ENCODE peak calls at places on chromosomes 16 and 17, in five cellular contexts. N is mucosa of descending colon; C is iPS DF 6.9; T is CD8-positive, alpha-beta memory T cell; G is neural progenitor cell. L is an unnamed sample.

GRCh38 chr17:35809855-35810461 is 674 bp downstream of the TAF15 start:
- DNase-seq in N (no peak), C (no peak), T (no peak), G (no peak), L (no peak)

GRCh38 chr17:62987136-62987535 is 21.1 kb downstream of the TANC2 start:
- DNase-seq in N (no peak), C (no peak), T (no peak), G (peak; percentile 15), L (no peak)

GRCh38 chr16:85963746-85964370 is 64.9 kb downstream of the IRF8 start:
- DNase-seq in N (no peak), C (no peak), T (no peak), G (no peak), L (no peak)

GRCh38 chr17:28193241-28193640 is 125.8 kb upstream of the TMEM97 start:
- DNase-seq in N (no peak), C (no peak), T (no peak), G (no peak), L (no peak)

GRCh38 chr16:85258616-85259015 is 146.3 kb upstream of the CIBAR2 start:
- DNase-seq in N (no peak), C (no peak), T (no peak), G (peak; percentile 60), L (no peak)

GRCh38 chr17:77281904-77282367 is 141.2 kb downstream of the SEC14L1 start:
- DNase-seq in N (peak; percentile 80), C (no peak), T (no peak), G (peak; percentile 60), L (no peak)

GRCh38 chr16:87474017-87474416 is 18.8 kb downstream of the ZCCHC14 start:
- DNase-seq in N (no peak), C (no peak), T (no peak), G (no peak), L (no peak)

GRCh38 chr16:57683599-57684545 is 10.7 kb upstream of the DRC7 start:
- DNase-seq in N (no peak), C (no peak), T (no peak), G (no peak), L (no peak)

GRCh38 chr17:43953746-43954145 is at the start of gene PYY:
- DNase-seq in N (peak; percentile 31), C (no peak), T (no peak), G (peak; percentile 38), L (no peak)

GRCh38 chr17:57528084-57528451 is 217.0 kb downstream of the CCDC182 start:
- DNase-seq in N (no peak), C (no peak), T (no peak), G (no peak), L (no peak)

GRCh38 chr17:31446195-31446967 is 54.9 kb downstream of the RAB11FIP4 start:
- DNase-seq in N (no peak), C (no peak), T (no peak), G (no peak), L (no peak)

GRCh38 chr16:76854234-76854633 is 336.8 kb upstream of the MON1B start:
- DNase-seq in N (no peak), C (no peak), T (no peak), G (no peak), L (no peak)

GRCh38 chr16:87661561-87661960 is 59.3 kb downstream of the JPH3 start:
- DNase-seq in N (no peak), C (peak; percentile 29), T (no peak), G (peak; percentile 83), L (peak; percentile 89)

GRCh38 chr17:47204722-47205418 is 4.3 kb upstream of the MYL4 start:
- DNase-seq in N (no peak), C (no peak), T (peak; percentile 43), G (no peak), L (no peak)

GRCh38 chr17:3039748-3040147 is 23.7 kb downstream of the OR1D5 start:
- DNase-seq in N (no peak), C (no peak), T (no peak), G (no peak), L (no peak)

GRCh38 chr17:56096026-56096807 is 57.1 kb upstream of the ANKFN1 start:
- DNase-seq in N (no peak), C (no peak), T (no peak), G (no peak), L (no peak)

GRCh38 chr16:70767377-70768204 is 33.4 kb downstream of the VAC14 start:
- DNase-seq in N (no peak), C (no peak), T (no peak), G (no peak), L (no peak)

GRCh38 chr17:36188891-36189306 is 7.7 kb downstream of the CCL3L1 start:
- DNase-seq in N (no peak), C (no peak), T (peak; percentile 72), G (no peak), L (peak; percentile 39)

GRCh38 chr17:73856585-73856984 is 212.3 kb upstream of the SDK2 start:
- DNase-seq in N (no peak), C (no peak), T (no peak), G (no peak), L (no peak)

GRCh38 chr17:82103588-82104451 is 5.8 kb upstream of the FASN start:
- DNase-seq in N (peak; percentile 76), C (no peak), T (no peak), G (peak; percentile 90), L (no peak)

GRCh38 chr17:10652984-10653680 is 4.0 kb downstream of the MYH3 start:
- DNase-seq in N (no peak), C (no peak), T (no peak), G (no peak), L (no peak)

GRCh38 chr16:11004351-11004750 is 60.0 kb downstream of the CLEC16A start:
- DNase-seq in N (no peak), C (no peak), T (no peak), G (no peak), L (no peak)

GRCh38 chr17:69711504-69711903 is 297.0 kb downstream of the MAP2K6 start:
- DNase-seq in N (no peak), C (no peak), T (no peak), G (no peak), L (no peak)

GRCh38 chr17:62760059-62760887 is 47.8 kb downstream of the MARCHF10 start:
- DNase-seq in N (no peak), C (no peak), T (no peak), G (no peak), L (no peak)

GRCh38 chr17:48241131-48241591 is 133.6 kb downstream of the SNX11 start:
- DNase-seq in N (no peak), C (no peak), T (no peak), G (no peak), L (no peak)

GRCh38 chr16:79172306-79172705 is 428.2 kb downstream of the MAF start:
- DNase-seq in N (no peak), C (no peak), T (no peak), G (no peak), L (no peak)

GRCh38 chr17:71260366-71260765 is 860.5 kb upstream of the SOX9 start:
- DNase-seq in N (no peak), C (no peak), T (no peak), G (no peak), L (no peak)

GRCh38 chr17:7352910-7353635 is 1.1 kb downstream of the KCTD11 start:
- DNase-seq in N (peak; percentile 64), C (no peak), T (no peak), G (no peak), L (no peak)
- H3K4me3 ChIP-seq in N (no peak overlapping the region), C (no peak overlapping the region), T (peak overlapping the region; percentile 52), G (peak overlapping the region; percentile 79), L (no peak overlapping the region)

DNA sequence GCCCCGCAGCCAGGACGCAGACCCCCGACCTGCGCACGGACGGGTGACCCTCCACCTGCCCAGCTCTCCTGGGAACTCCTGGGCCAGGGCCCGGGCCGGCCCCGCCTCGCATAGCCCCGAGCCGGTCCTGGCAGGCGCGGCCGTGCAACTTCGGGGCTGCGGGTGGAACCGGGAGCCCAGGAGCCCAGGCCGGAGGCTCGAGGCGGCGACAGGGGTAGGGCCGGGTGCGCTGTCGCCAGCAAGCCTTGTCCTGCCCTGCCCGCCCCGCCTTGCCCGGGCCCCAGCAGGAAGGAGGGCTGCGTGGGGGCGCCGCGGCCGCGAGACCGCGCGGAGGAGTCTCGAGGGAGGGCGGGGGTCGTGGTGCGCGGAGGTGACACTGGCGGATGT is 412 bp downstream of the LMF1 start:
- DNase-seq in N (no peak), C (no peak), T (no peak), G (peak; percentile 56), L (no peak)
- H3K4me3 ChIP-seq in N (peak overlapping the region; percentile 71), C (peak overlapping the region; percentile 87), T (peak overlapping the region; percentile 73), G (peak overlapping the region; percentile 83), L (peak overlapping the region; percentile 71)

GRCh38 chr17:68512967-68513474 is 791 bp downstream of the PRKAR1A start:
- DNase-seq in N (no peak), C (peak; percentile 27), T (no peak), G (peak; percentile 56), L (no peak)

GRCh38 chr17:68516732-68517131 is 4.5 kb downstream of the PRKAR1A start:
- DNase-seq in N (no peak), C (no peak), T (no peak), G (no peak), L (no peak)

GRCh38 chr17:68514809-68515208 is 2.6 kb downstream of the PRKAR1A start:
- DNase-seq in N (no peak), C (no peak), T (no peak), G (no peak), L (no peak)

GRCh38 chr17:68513932-68514331 is 1.7 kb downstream of the PRKAR1A start:
- DNase-seq in N (no peak), C (no peak), T (no peak), G (no peak), L (no peak)

GRCh38 chr17:68515238-68515637 is 3.0 kb downstream of the PRKAR1A start:
- DNase-seq in N (no peak), C (no peak), T (no peak), G (peak; percentile 10), L (no peak)
- H3K4me3 ChIP-seq in N (no peak overlapping the region), C (no peak overlapping the region), T (no peak overlapping the region), G (no peak overlapping the region), L (no peak overlapping the region)

DNA sequence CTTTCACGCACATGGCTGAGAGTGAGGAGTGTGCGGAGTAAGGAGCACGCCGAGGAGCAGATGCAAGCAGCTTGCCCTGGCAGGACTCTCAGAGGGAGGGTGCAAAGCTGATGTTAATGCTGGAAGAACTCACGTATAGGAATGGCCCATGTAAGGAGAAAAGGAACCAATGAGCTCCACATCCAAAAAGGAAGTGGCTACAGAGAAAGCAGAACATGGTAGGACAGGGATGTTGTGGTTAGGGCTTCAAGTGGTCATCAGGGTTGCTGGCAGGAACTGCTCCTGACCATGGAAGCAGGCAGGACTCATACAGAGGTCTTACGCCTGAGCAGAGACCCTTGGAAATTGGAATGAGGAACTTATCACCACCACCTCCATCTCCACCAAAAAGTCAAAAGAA is 5.2 kb downstream of the MYO1D start:
- DNase-seq in N (no peak), C (no peak), T (no peak), G (no peak), L (no peak)
- H3K4me3 ChIP-seq in N (no peak overlapping the region), C (no peak overlapping the region), T (no peak overlapping the region), G (no peak overlapping the region), L (no peak overlapping the region)